ENCODE peak calls at places on chromosome 7, in four cellular contexts. One of them, this sample, is unnamed.

GRCh38 chr7:34131371-34131770 is 226.0 kb downstream of the BMPER start:
- DNase-seq in AG10803: peak; percentile 79
- DNase-seq in HCT116: no peak
- DNase-seq in dorsolateral prefrontal cortex: no peak
- DNase-seq in this sample: no peak

GRCh38 chr7:137579913-137580640 is 236.5 kb upstream of the PTN start:
- DNase-seq in dorsolateral prefrontal cortex: no peak
- DNase-seq in HCT116: no peak
- DNase-seq in AG10803: peak; percentile 38
- DNase-seq in this sample: peak; percentile 73

GRCh38 chr7:47453093-47454056 is 128.5 kb downstream of the TNS3 start:
- DNase-seq in dorsolateral prefrontal cortex: no peak
- DNase-seq in AG10803: peak; percentile 92
- DNase-seq in HCT116: no peak
- DNase-seq in this sample: peak; percentile 84

GRCh38 chr7:14761506-14762296 is 140.8 kb downstream of the DGKB start:
- DNase-seq in AG10803: peak; percentile 82
- DNase-seq in HCT116: no peak
- DNase-seq in dorsolateral prefrontal cortex: peak; percentile 82
- DNase-seq in this sample: peak; percentile 90

GRCh38 chr7:157402911-157403534 is 66.2 kb downstream of the DNAJB6 start:
- DNase-seq in dorsolateral prefrontal cortex: no peak
- DNase-seq in HCT116: no peak
- DNase-seq in AG10803: no peak
- DNase-seq in this sample: no peak

GRCh38 chr7:34807548-34808340 is 149.7 kb downstream of the NPSR1 start:
- DNase-seq in dorsolateral prefrontal cortex: no peak
- DNase-seq in HCT116: no peak
- DNase-seq in AG10803: no peak
- DNase-seq in this sample: no peak

GRCh38 chr7:102988631-102989030 is 75.8 kb downstream of the LRRC17 start:
- DNase-seq in HCT116: no peak
- DNase-seq in AG10803: no peak
- DNase-seq in dorsolateral prefrontal cortex: no peak
- DNase-seq in this sample: no peak

GRCh38 chr7:141158562-141158961 is 84.7 kb downstream of the TMEM178B start:
- DNase-seq in AG10803: peak; percentile 93
- DNase-seq in HCT116: peak; percentile 38
- DNase-seq in dorsolateral prefrontal cortex: peak; percentile 30
- DNase-seq in this sample: peak; percentile 100

GRCh38 chr7:92944633-92945032 is 108.3 kb upstream of the CDK6 start:
- DNase-seq in AG10803: peak; percentile 79
- DNase-seq in HCT116: no peak
- DNase-seq in dorsolateral prefrontal cortex: no peak
- DNase-seq in this sample: no peak

GRCh38 chr7:724298-724697 is 2.2 kb upstream of the DNAAF5 start:
- DNase-seq in dorsolateral prefrontal cortex: no peak
- DNase-seq in AG10803: no peak
- DNase-seq in HCT116: no peak
- DNase-seq in this sample: no peak

GRCh38 chr7:117750612-117751563 is 122.4 kb downstream of the CTTNBP2 start:
- DNase-seq in HCT116: no peak
- DNase-seq in AG10803: peak; percentile 11
- DNase-seq in dorsolateral prefrontal cortex: no peak
- DNase-seq in this sample: no peak

GRCh38 chr7:112497481-112497880 is 16.7 kb downstream of the LSMEM1 start:
- DNase-seq in AG10803: no peak
- DNase-seq in HCT116: no peak
- DNase-seq in dorsolateral prefrontal cortex: no peak
- DNase-seq in this sample: no peak

GRCh38 chr7:76386691-76387260 is 22.7 kb downstream of the SSC4D start:
- DNase-seq in HCT116: no peak
- DNase-seq in AG10803: peak; percentile 61
- DNase-seq in dorsolateral prefrontal cortex: no peak
- DNase-seq in this sample: no peak

GRCh38 chr7:22858640-22859561 is 36.3 kb upstream of the TOMM7 start:
- DNase-seq in HCT116: peak; percentile 69
- DNase-seq in AG10803: peak; percentile 100
- DNase-seq in dorsolateral prefrontal cortex: no peak
- DNase-seq in this sample: peak; percentile 94

GRCh38 chr7:27185708-27186449 is 847 bp upstream of the HOXA11 start:
- DNase-seq in dorsolateral prefrontal cortex: no peak
- DNase-seq in AG10803: no peak
- DNase-seq in HCT116: no peak
- DNase-seq in this sample: no peak

GRCh38 chr7:83648464-83649241 is at the start of gene SEMA3E:
- DNase-seq in dorsolateral prefrontal cortex: no peak
- DNase-seq in HCT116: peak; percentile 15
- DNase-seq in AG10803: peak; percentile 20
- DNase-seq in this sample: peak; percentile 30

GRCh38 chr7:158572000-158572828 is 15.4 kb downstream of the PTPRN2 start:
- DNase-seq in dorsolateral prefrontal cortex: no peak
- DNase-seq in HCT116: no peak
- DNase-seq in AG10803: no peak
- DNase-seq in this sample: no peak

GRCh38 chr7:68224041-68224534 is 1227.5 kb downstream of the TYW1 start:
- DNase-seq in HCT116: no peak
- DNase-seq in AG10803: no peak
- DNase-seq in dorsolateral prefrontal cortex: peak; percentile 55
- DNase-seq in this sample: no peak

GRCh38 chr7:131231381-131232220 is 96.1 kb upstream of the MKLN1 start:
- DNase-seq in HCT116: no peak
- DNase-seq in AG10803: peak; percentile 75
- DNase-seq in dorsolateral prefrontal cortex: peak; percentile 19
- DNase-seq in this sample: peak; percentile 40

GRCh38 chr7:64045301-64046040 is at the start of gene ZNF727:
- DNase-seq in dorsolateral prefrontal cortex: peak; percentile 87
- DNase-seq in AG10803: no peak
- DNase-seq in HCT116: no peak
- DNase-seq in this sample: no peak

GRCh38 chr7:66152538-66153191 is 38.0 kb downstream of the CRCP start:
- DNase-seq in HCT116: no peak
- DNase-seq in dorsolateral prefrontal cortex: no peak
- DNase-seq in AG10803: peak; percentile 48
- DNase-seq in this sample: peak; percentile 10

GRCh38 chr7:2006921-2007381 is 225.8 kb downstream of the MAD1L1 start:
- DNase-seq in AG10803: no peak
- DNase-seq in dorsolateral prefrontal cortex: no peak
- DNase-seq in HCT116: no peak
- DNase-seq in this sample: no peak

GRCh38 chr7:106285801-106286492 is 1.2 kb upstream of the NAMPT start:
- DNase-seq in AG10803: peak; percentile 30
- DNase-seq in dorsolateral prefrontal cortex: peak; percentile 15
- DNase-seq in HCT116: no peak
- DNase-seq in this sample: peak; percentile 6

GRCh38 chr7:85041599-85042216 is 145.1 kb downstream of the SEMA3D start:
- DNase-seq in HCT116: peak; percentile 62
- DNase-seq in AG10803: peak; percentile 63
- DNase-seq in dorsolateral prefrontal cortex: peak; percentile 72
- DNase-seq in this sample: peak; percentile 70

GRCh38 chr7:105267244-105267643 is 121.5 kb downstream of the SRPK2 start:
- DNase-seq in AG10803: no peak
- DNase-seq in dorsolateral prefrontal cortex: no peak
- DNase-seq in HCT116: no peak
- DNase-seq in this sample: no peak

GRCh38 chr7:158595068-158595467 is 7.4 kb upstream of the PTPRN2 start:
- DNase-seq in HCT116: peak; percentile 23
- DNase-seq in dorsolateral prefrontal cortex: no peak
- DNase-seq in AG10803: peak; percentile 59
- DNase-seq in this sample: no peak

GRCh38 chr7:74306737-74307469 is 17.7 kb downstream of the CLIP2 start:
- DNase-seq in HCT116: no peak
- DNase-seq in dorsolateral prefrontal cortex: peak; percentile 54
- DNase-seq in AG10803: peak; percentile 75
- DNase-seq in this sample: peak; percentile 43

GRCh38 chr7:41996381-41997035 is 240.5 kb downstream of the GLI3 start:
- DNase-seq in AG10803: peak; percentile 90
- DNase-seq in HCT116: no peak
- DNase-seq in dorsolateral prefrontal cortex: no peak
- DNase-seq in this sample: peak; percentile 54

GRCh38 chr7:143013473-143013872 is 13.5 kb downstream of the OR9A2 start:
- DNase-seq in dorsolateral prefrontal cortex: peak; percentile 42
- DNase-seq in AG10803: no peak
- DNase-seq in HCT116: no peak
- DNase-seq in this sample: no peak

DNA sequence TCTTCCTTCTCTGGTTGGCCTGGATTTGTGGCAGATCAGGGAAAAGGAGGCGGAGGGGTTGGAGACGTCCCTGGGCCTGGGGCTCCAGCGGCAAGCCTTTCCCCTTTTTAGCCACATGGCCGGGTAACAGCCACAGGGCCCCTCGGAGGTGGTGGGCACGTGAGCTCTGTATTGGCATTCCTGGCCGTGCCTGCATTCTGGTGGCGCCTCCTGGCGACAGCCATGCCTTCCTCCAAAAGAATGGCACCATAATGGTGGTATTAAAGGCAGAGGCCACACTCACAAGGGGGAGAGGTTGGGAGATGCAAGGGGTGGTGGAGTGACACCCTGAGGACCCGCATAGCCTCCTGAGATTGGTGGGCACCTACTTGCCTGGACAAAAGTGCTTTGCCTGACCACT is 3.0 kb upstream of the AQP1 start:
- DNase-seq in HCT116: no peak
- DNase-seq in AG10803: no peak
- DNase-seq in dorsolateral prefrontal cortex: no peak
- DNase-seq in this sample: no peak
- TF ChIP-seq CTCF in HCT116: no peak
- TF ChIP-seq CTCF in AG10803: no peak
- TF ChIP-seq CTCF in dorsolateral prefrontal cortex: peak; percentile 11
- TF ChIP-seq CTCF in this sample: peak; percentile 53

GRCh38 chr7:51352174-51353145 is 35.9 kb upstream of the COBL start:
- DNase-seq in AG10803: no peak
- DNase-seq in HCT116: no peak
- DNase-seq in dorsolateral prefrontal cortex: no peak
- DNase-seq in this sample: no peak

GRCh38 chr7:51354434-51354833 is 37.8 kb upstream of the COBL start:
- DNase-seq in HCT116: no peak
- DNase-seq in AG10803: no peak
- DNase-seq in dorsolateral prefrontal cortex: no peak
- DNase-seq in this sample: no peak

GRCh38 chr7:51356849-51357516 is 40.4 kb upstream of the COBL start:
- DNase-seq in HCT116: no peak
- DNase-seq in dorsolateral prefrontal cortex: no peak
- DNase-seq in AG10803: no peak
- DNase-seq in this sample: no peak

GRCh38 chr7:51357821-51358220 is 41.2 kb upstream of the COBL start:
- DNase-seq in HCT116: no peak
- DNase-seq in dorsolateral prefrontal cortex: no peak
- DNase-seq in AG10803: no peak
- DNase-seq in this sample: no peak

DNA sequence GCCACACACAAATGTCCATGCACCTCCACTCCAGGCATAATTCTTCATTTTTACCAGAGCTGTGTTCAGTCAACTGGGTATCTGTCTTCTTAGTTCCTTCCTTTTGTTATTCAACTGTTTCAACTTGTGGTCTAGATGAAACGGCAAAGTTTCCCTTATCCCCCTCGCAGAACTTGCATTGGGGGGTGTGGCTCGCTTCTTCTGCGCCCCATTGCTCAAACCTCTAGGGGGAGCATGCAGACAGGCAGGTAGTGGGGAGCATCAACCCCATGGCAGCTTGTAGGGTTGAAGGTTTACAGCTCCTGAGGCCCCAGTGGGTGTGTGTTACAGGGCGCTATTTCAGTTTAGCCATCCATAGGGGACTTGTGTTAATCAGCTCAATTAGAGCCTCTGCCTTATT is 38.3 kb upstream of the COBL start:
- DNase-seq in HCT116: no peak
- DNase-seq in AG10803: no peak
- DNase-seq in dorsolateral prefrontal cortex: no peak
- DNase-seq in this sample: no peak
- TF ChIP-seq CTCF in HCT116: peak; percentile 40
- TF ChIP-seq CTCF in AG10803: no peak
- TF ChIP-seq CTCF in dorsolateral prefrontal cortex: no peak
- TF ChIP-seq CTCF in this sample: peak; percentile 14

DNA sequence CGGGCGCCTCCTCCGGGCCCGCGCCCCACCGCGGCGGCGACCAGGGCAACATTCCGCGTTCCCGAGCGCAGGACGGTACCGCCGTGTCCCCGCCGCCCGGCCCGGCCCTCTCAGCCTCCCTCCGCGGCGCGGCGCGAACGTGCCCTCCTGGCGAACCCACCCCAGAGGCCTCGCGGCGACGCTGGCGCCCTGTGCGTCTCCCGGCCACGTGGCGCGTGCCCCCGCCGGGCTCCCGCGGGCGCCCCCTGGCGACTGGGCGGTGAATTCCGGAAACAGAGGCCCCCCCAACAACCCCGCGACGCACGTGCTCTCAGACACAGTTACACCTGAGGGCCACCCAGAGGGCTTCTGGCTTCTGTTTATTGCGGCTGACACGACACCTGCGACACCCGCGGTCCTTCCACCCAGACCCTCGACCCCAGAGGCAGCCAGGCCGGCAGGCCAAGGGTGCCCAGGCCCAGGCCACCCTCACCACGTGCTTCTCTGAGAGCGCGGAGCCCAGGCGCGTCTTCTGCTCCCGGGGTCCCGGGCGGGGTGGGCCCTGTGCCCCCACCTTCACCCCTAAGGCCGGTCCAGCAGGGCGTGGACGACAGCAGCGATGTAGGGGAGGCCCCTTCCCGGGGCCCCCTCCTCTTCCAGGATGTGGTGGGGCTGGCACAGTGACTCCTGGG is at the start of gene SAP25:
- DNase-seq in HCT116: no peak
- DNase-seq in dorsolateral prefrontal cortex: no peak
- DNase-seq in AG10803: no peak
- DNase-seq in this sample: no peak
- TF ChIP-seq CTCF in HCT116: no peak
- TF ChIP-seq CTCF in dorsolateral prefrontal cortex: no peak
- TF ChIP-seq CTCF in AG10803: no peak
- TF ChIP-seq CTCF in this sample: peak; percentile 15

GRCh38 chr7:127629268-127629854 is 11.4 kb upstream of the PAX4 start:
- DNase-seq in dorsolateral prefrontal cortex: no peak
- DNase-seq in AG10803: no peak
- DNase-seq in HCT116: peak; percentile 50
- DNase-seq in this sample: no peak

GRCh38 chr7:127632276-127632910 is 14.5 kb upstream of the PAX4 start:
- DNase-seq in HCT116: no peak
- DNase-seq in AG10803: peak; percentile 97
- DNase-seq in dorsolateral prefrontal cortex: no peak
- DNase-seq in this sample: peak; percentile 29

DNA sequence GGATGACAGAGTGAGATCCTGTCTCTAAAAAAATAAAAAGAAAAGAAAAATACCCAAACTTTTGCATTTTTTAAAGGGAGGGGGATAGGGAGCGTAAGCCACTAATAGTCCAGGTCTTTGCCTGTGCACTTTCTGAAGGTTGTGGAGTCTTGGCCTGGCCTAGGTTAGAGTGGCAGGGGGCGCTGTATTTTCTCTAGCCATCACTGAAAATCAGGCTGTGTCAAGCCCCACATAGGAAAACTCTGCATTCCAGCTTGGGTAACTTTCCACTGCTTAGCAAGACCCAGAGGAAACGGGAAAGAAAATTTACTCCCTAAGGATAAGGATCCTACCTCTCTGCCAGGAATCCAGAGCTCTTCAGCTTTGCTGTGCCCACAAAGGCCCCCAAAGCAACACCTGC is 10.5 kb upstream of the PAX4 start:
- DNase-seq in AG10803: no peak
- DNase-seq in dorsolateral prefrontal cortex: no peak
- DNase-seq in HCT116: no peak
- DNase-seq in this sample: no peak
- TF ChIP-seq CTCF in AG10803: no peak
- TF ChIP-seq CTCF in dorsolateral prefrontal cortex: no peak
- TF ChIP-seq CTCF in HCT116: peak; percentile 40
- TF ChIP-seq CTCF in this sample: peak; percentile 21

This sample was measured in brain microvascular endothelial cell.